ENCODE peak calls at places on chromosomes 2 and 18, in four cellular contexts. B, Q, M and G are unnamed samples.

GRCh38 chr2:241636983-241637232 is at the start of gene THAP4:
- DNase-seq in Q (peak), M (peak), B (no peak), G (no peak)

GRCh38 chr2:46171441-46171953 is 125.7 kb upstream of the EPAS1 start:
- DNase-seq in Q (peak), M (peak), B (no peak), G (peak)

GRCh38 chr18:21314721-21315120 is 72.7 kb downstream of the GREB1L start:
- DNase-seq in M (no peak), Q (no peak), B (no peak), G (no peak)

GRCh38 chr2:54470241-54470938 is 14.3 kb downstream of the SPTBN1 start:
- DNase-seq in B (no peak), M (peak), Q (peak), G (peak)

GRCh38 chr2:183284606-183285005 is 160.4 kb downstream of the NUP35 start:
- DNase-seq in B (no peak), M (peak), Q (peak), G (peak)

GRCh38 chr18:70454705-70455322 is 166.0 kb downstream of the SOCS6 start:
- DNase-seq in B (peak), Q (peak), M (peak), G (peak)

GRCh38 chr2:241849616-241850543 is 8.8 kb downstream of the PDCD1 start:
- DNase-seq in M (no peak), Q (no peak), B (no peak), G (no peak)

GRCh38 chr2:204950695-204951094 is 405.4 kb downstream of the PARD3B start:
- DNase-seq in B (no peak), M (peak), Q (peak), G (peak)

GRCh38 chr2:80467262-80467811 is 162.8 kb upstream of the LRRTM1 start:
- DNase-seq in Q (no peak), B (no peak), M (no peak), G (no peak)

GRCh38 chr2:117537030-117537429 is 277.5 kb upstream of the DDX18 start:
- DNase-seq in Q (no peak), B (peak), M (no peak), G (no peak)

GRCh38 chr2:58460670-58461069 is 219.5 kb upstream of the FANCL start:
- DNase-seq in M (no peak), B (no peak), Q (no peak), G (no peak)

GRCh38 chr2:105438104-105438929 is 39.5 kb upstream of the FHL2 start:
- DNase-seq in B (peak), Q (peak), M (no peak), G (peak)

GRCh38 chr2:179990676-179991317 is 16.3 kb downstream of the CWC22 start:
- DNase-seq in M (no peak), Q (no peak), B (no peak), G (no peak)

GRCh38 chr18:79792096-79792987 is 5.4 kb upstream of the KCNG2 start:
- DNase-seq in M (no peak), Q (no peak), B (no peak), G (no peak)

GRCh38 chr18:59270689-59271257 is 2.5 kb downstream of the RAX start:
- DNase-seq in Q (no peak), B (peak), M (no peak), G (no peak)

GRCh38 chr2:96933528-96933927 is 52.9 kb downstream of the FAM178B start:
- DNase-seq in B (peak), Q (no peak), M (no peak), G (no peak)

GRCh38 chr18:77066689-77067088 is 65.9 kb downstream of the MBP start:
- DNase-seq in Q (no peak), B (no peak), M (no peak), G (no peak)

GRCh38 chr18:63752661-63753060 is 22.6 kb upstream of the SERPINB7 start:
- DNase-seq in M (no peak), Q (no peak), B (no peak), G (no peak)

GRCh38 chr2:120861576-120862191 is 126.0 kb downstream of the GLI2 start:
- DNase-seq in M (no peak), B (no peak), Q (no peak), G (peak)

GRCh38 chr2:142741764-142742269 is 135.6 kb upstream of the KYNU start:
- DNase-seq in M (no peak), Q (no peak), B (no peak), G (no peak)

GRCh38 chr18:27769152-27769551 is 407.8 kb downstream of the CDH2 start:
- DNase-seq in M (no peak), Q (no peak), B (no peak), G (no peak)

GRCh38 chr2:238227587-238228032 is 12.2 kb downstream of the HES6 start:
- DNase-seq in B (no peak), Q (no peak), M (no peak), G (no peak)

GRCh38 chr2:96737831-96738230 is 2.0 kb downstream of the LMAN2L start:
- DNase-seq in M (no peak), Q (no peak), B (no peak), G (no peak)

GRCh38 chr2:237322564-237322963 is 91.4 kb downstream of the COL6A3 start:
- DNase-seq in B (peak), Q (no peak), M (no peak), G (no peak)

GRCh38 chr18:28905509-28905908 is 728.6 kb upstream of the CDH2 start:
- DNase-seq in M (peak), B (no peak), Q (peak), G (peak)

DNA sequence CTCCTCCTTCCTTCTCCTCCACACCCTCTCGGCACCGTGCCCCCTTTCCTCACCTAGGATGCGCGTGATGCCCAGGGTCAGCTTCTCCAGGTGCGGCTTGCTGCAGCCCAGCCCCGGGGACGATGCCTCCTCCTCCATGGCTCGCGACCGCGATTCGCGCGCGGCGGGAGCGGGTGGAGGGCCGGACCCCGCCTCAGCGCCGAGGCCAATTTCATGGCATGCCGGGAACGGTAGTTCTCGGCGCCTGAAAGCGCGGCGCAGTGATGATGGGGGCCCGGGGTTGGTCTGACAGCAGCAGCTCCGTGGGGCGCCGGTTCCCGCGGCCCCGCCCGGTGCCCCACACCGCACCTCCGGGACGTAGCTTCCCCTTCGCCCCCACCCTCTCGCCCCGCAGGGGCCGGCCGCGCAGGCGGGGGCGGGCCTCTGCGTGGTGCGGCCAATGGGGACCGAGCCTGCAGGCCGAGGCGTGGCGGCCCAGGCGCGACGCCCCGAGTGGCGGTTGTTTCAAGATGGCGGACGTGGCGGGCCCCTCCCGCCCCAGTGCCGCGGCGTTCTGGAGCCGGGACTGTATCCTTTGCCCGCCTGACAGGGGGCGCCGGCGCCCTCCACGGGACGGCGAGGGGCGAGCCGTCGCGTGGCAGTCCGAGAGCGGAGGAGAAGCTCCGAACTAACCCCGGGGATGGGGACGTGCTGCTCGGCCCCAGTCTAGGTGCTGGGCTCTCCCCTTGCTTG is at the start of the genes KIAA1328 and TPGS2:
- DNase-seq in B (peak), Q (peak), M (peak), G (peak)
- TF ChIP-seq CTCF in B (peak), Q (peak), M (peak), G (peak)

GRCh38 chr2:12606472-12607000 is 110.2 kb upstream of the TRIB2 start:
- DNase-seq in B (no peak), M (peak), Q (peak), G (peak)
- TF ChIP-seq CTCF in B (peak), M (peak), Q (peak), G (peak)

GRCh38 chr2:157989227-157989626 is 112.4 kb upstream of the UPP2 start:
- DNase-seq in M (no peak), B (no peak), Q (no peak), G (no peak)
- TF ChIP-seq CTCF in M (no peak), B (no peak), Q (no peak), G (no peak)

GRCh38 chr2:234189230-234189629 is 138.7 kb downstream of the SPP2 start:
- DNase-seq in Q (no peak), B (no peak), M (no peak), G (no peak)
- TF ChIP-seq CTCF in Q (no peak), B (no peak), M (no peak), G (no peak)